ENCODE peak calls at places on chromosomes 13 and 19, in nine cellular contexts. W is GM12865, A is IMR-90, X is uterus, U is lower leg skin, Z is choroid plexus epithelial cell, I is WERI-Rb-1, P is GM12864, H is lower lobe of right lung. T is an unnamed sample.

GRCh38 chr19:17202249-17202648 is 12.9 kb upstream of the USE1 start:
- DNase-seq in X (no peak), P (no peak), Z (no peak), I (no peak), A (no peak), H (no peak), W (no peak), U (no peak), T (no peak)

GRCh38 chr19:18205180-18205915 is 1.5 kb upstream of the RAB3A start:
- DNase-seq in W (peak), U (peak), A (peak), P (no peak), H (peak), I (peak), X (peak), Z (peak), T (peak)

GRCh38 chr13:49374585-49375290 is 69.1 kb downstream of the CAB39L start:
- DNase-seq in U (no peak), H (no peak), A (peak), I (no peak), X (no peak), Z (peak), P (no peak), W (peak), T (no peak)

GRCh38 chr19:19592690-19593089 is 25.8 kb downstream of the PBX4 start:
- DNase-seq in H (no peak), W (no peak), X (no peak), U (no peak), I (no peak), P (no peak), Z (no peak), A (no peak), T (no peak)

GRCh38 chr13:40406405-40407138 is 259.9 kb downstream of the FOXO1 start:
- DNase-seq in Z (peak), U (no peak), H (no peak), A (peak), W (no peak), I (no peak), X (no peak), P (no peak), T (no peak)

GRCh38 chr19:4007836-4008539 is 452 bp downstream of the PIAS4 start:
- DNase-seq in P (no peak), X (peak), Z (peak), U (no peak), W (no peak), H (no peak), A (no peak), I (peak), T (no peak)

GRCh38 chr19:4584670-4585460 is 25.4 kb upstream of the SEMA6B start:
- DNase-seq in H (no peak), I (peak), U (no peak), W (no peak), P (no peak), X (no peak), Z (no peak), A (no peak), T (peak)

GRCh38 chr13:51317262-51317661 is 22.2 kb upstream of the SERPINE3 start:
- DNase-seq in A (peak), H (no peak), I (no peak), X (no peak), P (no peak), W (no peak), U (no peak), Z (no peak), T (no peak)

GRCh38 chr13:32622827-32623226 is 36.6 kb downstream of the PDS5B start:
- DNase-seq in U (no peak), X (no peak), Z (no peak), I (no peak), H (no peak), P (no peak), A (no peak), W (no peak), T (no peak)

GRCh38 chr19:48443262-48443661 is 2.5 kb upstream of the GRWD1 start:
- DNase-seq in W (no peak), Z (peak), P (no peak), A (no peak), H (peak), X (no peak), I (no peak), U (peak), T (no peak)

GRCh38 chr19:45767881-45768643 is 990 bp downstream of the SIX5 start:
- DNase-seq in P (no peak), X (peak), U (peak), H (peak), I (peak), A (peak), Z (peak), W (peak), T (peak)

GRCh38 chr19:4896372-4896771 is 6.3 kb downstream of the ARRDC5 start:
- DNase-seq in P (no peak), H (no peak), X (no peak), Z (peak), U (no peak), W (no peak), A (peak), I (no peak), T (no peak)

GRCh38 chr19:47020132-47020805 is 632 bp downstream of the NPAS1 start:
- DNase-seq in I (no peak), H (no peak), X (no peak), Z (no peak), A (no peak), P (no peak), U (no peak), W (no peak), T (no peak)

GRCh38 chr13:79837741-79838450 is 356.9 kb downstream of the NDFIP2 start:
- DNase-seq in U (no peak), X (no peak), Z (peak), W (no peak), H (no peak), P (no peak), I (no peak), A (peak), T (no peak)

GRCh38 chr19:43774103-43774939 is 6.5 kb downstream of the KCNN4 start:
- DNase-seq in I (no peak), U (no peak), X (peak), H (peak), A (peak), P (no peak), W (no peak), Z (peak), T (peak)
- TF ChIP-seq CTCF in I (no peak), U (no peak), X (peak), H (peak), A (peak), P (no peak), W (no peak), Z (peak), T (peak)

GRCh38 chr19:35216833-35217707 is 11.5 kb downstream of the FAM187B start:
- DNase-seq in P (no peak), I (peak), H (no peak), X (no peak), Z (no peak), A (no peak), U (peak), W (peak), T (no peak)
- TF ChIP-seq CTCF in P (peak), I (peak), H (no peak), X (no peak), Z (no peak), A (no peak), U (no peak), W (peak), T (no peak)

GRCh38 chr19:11140896-11141295 is 14.7 kb downstream of the SPC24 start:
- DNase-seq in P (no peak), I (no peak), W (no peak), H (no peak), U (no peak), X (no peak), Z (no peak), A (no peak), T (no peak)

GRCh38 chr19:11142528-11143171 is 12.9 kb downstream of the SPC24 start:
- DNase-seq in U (peak), X (peak), W (no peak), A (peak), P (no peak), I (no peak), H (peak), Z (peak), T (peak)

GRCh38 chr19:11145147-11145924 is 10.2 kb downstream of the SPC24 start:
- DNase-seq in Z (no peak), I (no peak), W (no peak), X (no peak), P (no peak), H (no peak), A (no peak), U (no peak), T (no peak)

GRCh38 chr19:11138659-11139526 is 16.7 kb downstream of the SPC24 start:
- DNase-seq in H (peak), U (peak), Z (peak), X (peak), A (peak), P (no peak), W (no peak), I (peak), T (peak)

GRCh38 chr19:11141937-11142527 is 13.6 kb downstream of the SPC24 start:
- DNase-seq in Z (no peak), H (no peak), I (no peak), A (no peak), U (no peak), P (no peak), W (no peak), X (peak), T (no peak)
- TF ChIP-seq CTCF in Z (peak), H (peak), I (peak), A (no peak), U (no peak), P (no peak), W (no peak), X (no peak), T (no peak)

GRCh38 chr19:53432088-53432661 is 391 bp downstream of the ZNF761 start:
- DNase-seq in P (no peak), W (peak), U (peak), A (peak), H (peak), I (no peak), Z (peak), X (peak), T (peak)

GRCh38 chr19:53431399-53432087 is at the start of gene ZNF761:
- DNase-seq in Z (peak), P (peak), U (peak), A (peak), X (peak), H (peak), W (peak), I (peak), T (peak)
- TF ChIP-seq CTCF in Z (peak), P (peak), U (no peak), A (peak), X (peak), H (peak), W (no peak), I (no peak), T (no peak)

GRCh38 chr13:69585656-69586055 is 522.0 kb upstream of the ATXN8OS start:
- DNase-seq in W (no peak), A (no peak), I (no peak), P (no peak), H (no peak), U (no peak), Z (no peak), X (no peak), T (no peak)

GRCh38 chr13:69579351-69579750 is 528.3 kb upstream of the ATXN8OS start:
- DNase-seq in I (no peak), Z (no peak), X (no peak), H (no peak), W (no peak), A (no peak), U (no peak), P (no peak), T (no peak)

GRCh38 chr13:69580255-69580654 is 527.4 kb upstream of the ATXN8OS start:
- DNase-seq in H (no peak), U (no peak), Z (no peak), X (no peak), P (no peak), I (no peak), A (no peak), W (no peak), T (no peak)
- TF ChIP-seq CTCF in H (no peak), U (no peak), Z (no peak), X (no peak), P (no peak), I (no peak), A (no peak), W (no peak), T (no peak)